ENCODE peak calls at places on chromosomes 12 and 14, in seven cellular contexts. M is GM12878, W is SK-N-SH, V is Panc1, I is K562, F is HepG2, L is H1. J is an unnamed sample.

GRCh38 chr12:124704619-124705018 is 137.2 kb upstream of the NCOR2 start:
- DNase-seq in I (no peak), V (no peak), M (no peak), L (no peak), W (no peak), F (no peak), J (no peak)

GRCh38 chr12:58458093-58458492 is 462.2 kb downstream of the LRIG3 start:
- DNase-seq in V (no peak), L (no peak), M (no peak), F (no peak), I (no peak), W (no peak), J (no peak)

GRCh38 chr14:78157855-78158436 is 12.2 kb upstream of the NRXN3 start:
- DNase-seq in F (peak; percentile 3), I (peak; percentile 12), V (no peak), W (no peak), M (no peak), L (no peak), J (no peak)

GRCh38 chr12:2998789-2999264 is 39.6 kb downstream of the TEAD4 start:
- DNase-seq in V (no peak), M (no peak), W (no peak), I (peak; percentile 88), L (peak; percentile 51), F (no peak), J (no peak)

GRCh38 chr12:107906719-107907118 is 132.2 kb downstream of the ASCL4 start:
- DNase-seq in F (no peak), L (no peak), V (no peak), M (no peak), I (no peak), W (no peak), J (no peak)

GRCh38 chr14:72332054-72332453 is 399.8 kb downstream of the RGS6 start:
- DNase-seq in L (no peak), W (no peak), V (no peak), F (no peak), I (no peak), M (no peak), J (no peak)

GRCh38 chr14:72416081-72416849 is 477.6 kb downstream of the DPF3 start:
- DNase-seq in I (no peak), F (no peak), M (no peak), W (no peak), L (no peak), V (no peak), J (no peak)

GRCh38 chr14:24095196-24096068 is 1.3 kb downstream of the PCK2 start:
- DNase-seq in F (peak; percentile 100), L (no peak), W (peak; percentile 78), V (no peak), M (peak; percentile 92), I (peak; percentile 77), J (no peak)

GRCh38 chr14:77786148-77786547 is 13.8 kb upstream of the ADCK1 start:
- DNase-seq in W (no peak), L (no peak), I (no peak), F (no peak), M (no peak), V (no peak), J (no peak)

GRCh38 chr14:100285913-100286400 is 20.3 kb downstream of the SLC25A29 start:
- DNase-seq in W (no peak), V (no peak), M (no peak), F (no peak), L (no peak), I (no peak), J (no peak)

GRCh38 chr12:205026-205425 is 8.9 kb downstream of the SLC6A12 start:
- DNase-seq in F (no peak), L (no peak), M (no peak), I (no peak), W (no peak), V (no peak), J (no peak)

GRCh38 chr12:89236748-89237428 is 115.4 kb downstream of the DUSP6 start:
- DNase-seq in M (no peak), L (no peak), F (no peak), I (no peak), V (no peak), W (no peak), J (peak; percentile 13)

GRCh38 chr12:85573635-85574214 is 262.5 kb downstream of the RASSF9 start:
- DNase-seq in M (no peak), I (no peak), W (no peak), V (no peak), F (no peak), L (no peak), J (no peak)

GRCh38 chr12:92398565-92399309 is 253.1 kb upstream of the BTG1 start:
- DNase-seq in I (no peak), F (no peak), V (no peak), M (no peak), L (no peak), W (no peak), J (no peak)

GRCh38 chr12:101880769-101881168 is 3.4 kb downstream of the DRAM1 start:
- DNase-seq in I (no peak), F (no peak), L (no peak), W (no peak), V (no peak), M (no peak), J (no peak)

GRCh38 chr12:116964004-116964739 is 53.4 kb downstream of the FBXW8 start:
- DNase-seq in L (no peak), M (no peak), I (no peak), W (peak; percentile 43), F (no peak), V (no peak), J (no peak)

GRCh38 chr14:60760648-60761364 is 26.2 kb downstream of the MNAT1 start:
- DNase-seq in V (no peak), W (no peak), M (no peak), L (peak; percentile 13), I (no peak), F (peak; percentile 29), J (peak; percentile 71)

GRCh38 chr14:77603654-77604270 is 12.7 kb downstream of the SPTLC2 start:
- DNase-seq in V (no peak), W (peak; percentile 78), M (no peak), F (peak; percentile 24), I (peak; percentile 26), L (no peak), J (no peak)

GRCh38 chr12:85029456-85029855 is 6.6 kb downstream of the TSPAN19 start:
- DNase-seq in F (peak; percentile 3), L (no peak), I (peak; percentile 7), M (no peak), W (no peak), V (no peak), J (peak; percentile 21)

DNA sequence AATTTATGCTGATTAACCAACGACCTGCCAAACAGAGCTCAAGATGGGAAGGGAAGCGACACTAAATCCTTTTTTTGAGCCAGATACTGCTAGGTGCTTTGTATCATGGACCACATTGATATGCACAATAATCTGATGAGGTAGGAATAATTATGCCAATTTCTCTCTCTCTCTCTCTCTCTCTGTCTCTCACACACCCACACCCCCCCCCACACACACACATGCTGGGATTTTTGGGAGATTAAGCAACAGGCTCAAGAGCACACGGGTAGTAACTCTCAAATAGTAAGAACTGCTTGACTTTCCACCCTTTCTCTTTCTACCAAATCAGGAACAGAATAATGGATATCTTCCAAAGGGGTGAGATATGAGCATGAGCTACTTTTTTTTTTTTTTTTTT is 303.5 kb downstream of the APAF1 start:
- DNase-seq in V (no peak), F (no peak), M (no peak), I (no peak), W (no peak), L (no peak), J (no peak)
- TF ChIP-seq SIN3A in V (no peak), F (no peak), M (no peak), I (no peak), W (no peak), L (no peak), J (no peak)

DNA sequence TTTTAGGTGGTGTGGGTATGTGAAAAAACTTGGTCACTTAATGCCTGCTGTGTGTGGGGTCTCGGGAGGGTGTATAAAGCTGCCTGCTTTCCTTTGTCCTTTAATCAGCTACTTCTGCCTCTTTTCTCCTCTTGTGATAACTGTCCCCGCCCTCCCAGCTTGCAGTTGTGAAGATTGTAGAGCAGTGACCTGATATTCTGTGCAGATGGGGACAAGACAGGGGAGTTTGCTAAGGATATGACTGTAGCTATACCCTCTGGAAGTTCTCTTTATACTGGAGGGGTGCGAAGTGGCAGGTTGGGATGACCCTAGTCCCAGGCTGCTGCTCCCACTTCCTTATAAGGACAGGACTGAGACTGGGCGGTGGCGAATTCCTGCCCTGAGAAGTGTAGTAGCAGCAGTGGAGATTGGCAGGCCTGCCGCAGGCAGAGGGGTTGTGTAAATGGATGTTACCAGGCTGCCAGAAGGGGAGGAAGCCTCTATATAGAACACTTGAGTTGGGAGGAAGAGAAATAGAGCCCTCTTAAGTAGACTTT is 835 bp downstream of the MYL6 start:
- DNase-seq in F (peak; percentile 70), M (no peak), V (no peak), L (no peak), I (no peak), W (peak; percentile 56), J (no peak)
- TF ChIP-seq SIN3A in F (peak; percentile 15), M (no peak), V (peak; percentile 29), L (no peak), I (no peak), W (no peak), J (no peak)

DNA sequence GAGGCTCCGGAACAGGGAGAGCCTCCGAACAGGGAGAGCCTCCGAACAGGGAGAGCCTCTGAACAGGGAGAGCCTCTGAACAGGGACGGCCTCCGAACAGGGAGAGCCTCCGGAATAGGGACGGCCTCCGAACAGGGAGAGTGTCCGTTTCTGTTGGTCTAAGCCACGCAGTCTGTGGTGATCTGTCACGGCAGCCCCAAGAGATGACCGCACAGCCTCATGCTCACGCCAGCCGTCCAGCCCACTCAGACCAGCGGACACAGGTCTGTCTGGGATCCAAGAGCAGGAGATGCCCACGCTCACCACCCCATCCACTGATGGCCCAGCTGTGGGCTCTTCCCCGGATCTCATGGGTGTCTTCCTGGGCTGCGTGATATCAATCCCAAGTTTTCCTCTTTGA is 33.3 kb downstream of the GALNT9 start:
- DNase-seq in M (no peak), F (no peak), V (no peak), L (no peak), W (no peak), I (no peak), J (no peak)
- TF ChIP-seq SIN3A in M (no peak), F (no peak), V (no peak), L (no peak), W (no peak), I (no peak), J (no peak)

DNA sequence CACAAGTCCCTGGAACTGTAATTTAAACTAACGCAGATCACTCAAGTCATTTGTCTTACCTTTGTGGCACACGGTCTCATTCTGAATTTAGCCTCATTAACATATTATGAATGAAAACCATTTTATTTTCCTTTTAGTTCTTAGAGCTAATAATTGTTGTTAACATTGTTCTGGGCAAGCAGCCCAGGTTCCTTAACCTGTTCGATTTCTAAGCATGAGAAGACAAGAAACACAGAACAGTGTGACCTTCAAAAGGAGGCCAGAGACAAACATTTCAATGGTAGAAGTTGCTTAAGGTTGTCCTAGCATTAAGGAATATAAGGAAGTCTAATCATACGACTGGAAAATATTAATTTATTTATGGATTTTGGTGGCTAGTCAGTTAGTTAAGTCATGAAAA is 35.2 kb downstream of the PIWIL1 start:
- DNase-seq in F (no peak), I (no peak), L (no peak), M (no peak), V (no peak), W (no peak), J (no peak)
- TF ChIP-seq SIN3A in F (no peak), I (no peak), L (no peak), M (no peak), V (no peak), W (no peak), J (no peak)

J was measured in HCT116.